ENCODE peak calls at places on chromosomes 16 and 17, in six cellular contexts. H is GM12878, K is GM12891, S is H1, I is K562, X is HepG2. N is an unnamed sample.

GRCh38 chr17:416293-417206 is 63.9 kb upstream of the RPH3AL start:
- DNase-seq in H (peak; percentile 85), K (no peak), S (no peak), I (no peak), X (no peak), N (no peak)

GRCh38 chr17:62755139-62755851 is 52.8 kb downstream of the MARCHF10 start:
- DNase-seq in H (no peak), K (no peak), S (no peak), I (no peak), X (no peak), N (no peak)

GRCh38 chr17:6425407-6425806 is 9.5 kb downstream of the AIPL1 start:
- DNase-seq in H (no peak), K (no peak), S (no peak), I (no peak), X (no peak), N (no peak)

GRCh38 chr17:77049440-77049839 is 91.3 kb upstream of the SEC14L1 start:
- DNase-seq in H (no peak), K (no peak), S (no peak), I (no peak), X (no peak), N (no peak)

GRCh38 chr17:15951368-15952047 is 6.6 kb downstream of the ADORA2B start:
- DNase-seq in H (no peak), K (no peak), S (no peak), I (no peak), X (no peak), N (no peak)

GRCh38 chr17:67831268-67831667 is 6.0 kb downstream of the BPTF start:
- DNase-seq in H (no peak), K (no peak), S (no peak), I (no peak), X (no peak), N (no peak)

GRCh38 chr16:57435838-57436237 is 11.3 kb downstream of the CIAPIN1 start:
- DNase-seq in H (no peak), K (no peak), S (no peak), I (no peak), X (no peak), N (no peak)

GRCh38 chr17:28404812-28405570 is 1.0 kb downstream of the SLC46A1 start:
- DNase-seq in H (no peak), K (no peak), S (no peak), I (no peak), X (peak; percentile 84), N (no peak)

GRCh38 chr17:73833779-73834613 is 189.8 kb upstream of the SDK2 start:
- DNase-seq in H (no peak), K (no peak), S (no peak), I (no peak), X (no peak), N (no peak)

GRCh38 chr16:85310868-85311585 is 198.8 kb upstream of the CIBAR2 start:
- DNase-seq in H (no peak), K (no peak), S (no peak), I (peak; percentile 61), X (no peak), N (no peak)

GRCh38 chr17:600576-601301 is 113.9 kb downstream of the VPS53 start:
- DNase-seq in H (no peak), K (no peak), S (no peak), I (no peak), X (no peak), N (no peak)

GRCh38 chr17:2050246-2050866 is 4.5 kb upstream of the HIC1 start:
- DNase-seq in H (no peak), K (no peak), S (no peak), I (peak; percentile 85), X (no peak), N (no peak)

GRCh38 chr17:18986541-18987229 is 17.9 kb downstream of the FAM83G start:
- DNase-seq in H (no peak), K (no peak), S (no peak), I (no peak), X (no peak), N (no peak)

GRCh38 chr17:18987862-18988545 is 16.6 kb downstream of the FAM83G start:
- DNase-seq in H (no peak), K (no peak), S (no peak), I (no peak), X (no peak), N (no peak)

GRCh38 chr17:18987230-18987610 is 17.3 kb downstream of the FAM83G start:
- DNase-seq in H (no peak), K (no peak), S (no peak), I (no peak), X (no peak), N (no peak)

GRCh38 chr17:18984273-18985114 is 20.1 kb downstream of the FAM83G start:
- DNase-seq in H (no peak), K (no peak), S (no peak), I (no peak), X (no peak), N (no peak)

DNA sequence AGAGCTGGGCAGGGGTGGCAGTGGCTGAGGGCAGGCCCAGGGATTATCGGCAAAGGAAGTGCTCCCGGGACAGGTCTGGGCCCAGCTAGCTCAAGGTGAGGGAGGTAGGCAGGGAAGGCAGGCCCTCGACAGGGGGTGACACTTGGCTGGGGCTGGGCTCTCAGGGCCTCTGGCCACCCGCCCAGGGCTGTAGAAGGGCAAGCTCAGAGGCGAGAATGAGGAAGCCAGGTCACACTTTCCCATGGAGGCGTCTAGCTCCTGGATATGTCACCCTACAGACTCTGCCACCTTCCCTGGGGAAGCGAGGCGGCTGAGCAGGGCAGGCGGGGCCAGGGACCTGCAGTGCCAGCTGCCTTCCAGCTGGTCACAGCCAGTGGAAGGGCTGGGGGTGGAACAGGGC is 19.1 kb downstream of the FAM83G start:
- DNase-seq in H (no peak), K (no peak), S (no peak), I (no peak), X (no peak), N (no peak)
- TF ChIP-seq POLR2AphosphoS5 in H (no peak), K (no peak), S (no peak), I (no peak), X (no peak), N (no peak)

DNA sequence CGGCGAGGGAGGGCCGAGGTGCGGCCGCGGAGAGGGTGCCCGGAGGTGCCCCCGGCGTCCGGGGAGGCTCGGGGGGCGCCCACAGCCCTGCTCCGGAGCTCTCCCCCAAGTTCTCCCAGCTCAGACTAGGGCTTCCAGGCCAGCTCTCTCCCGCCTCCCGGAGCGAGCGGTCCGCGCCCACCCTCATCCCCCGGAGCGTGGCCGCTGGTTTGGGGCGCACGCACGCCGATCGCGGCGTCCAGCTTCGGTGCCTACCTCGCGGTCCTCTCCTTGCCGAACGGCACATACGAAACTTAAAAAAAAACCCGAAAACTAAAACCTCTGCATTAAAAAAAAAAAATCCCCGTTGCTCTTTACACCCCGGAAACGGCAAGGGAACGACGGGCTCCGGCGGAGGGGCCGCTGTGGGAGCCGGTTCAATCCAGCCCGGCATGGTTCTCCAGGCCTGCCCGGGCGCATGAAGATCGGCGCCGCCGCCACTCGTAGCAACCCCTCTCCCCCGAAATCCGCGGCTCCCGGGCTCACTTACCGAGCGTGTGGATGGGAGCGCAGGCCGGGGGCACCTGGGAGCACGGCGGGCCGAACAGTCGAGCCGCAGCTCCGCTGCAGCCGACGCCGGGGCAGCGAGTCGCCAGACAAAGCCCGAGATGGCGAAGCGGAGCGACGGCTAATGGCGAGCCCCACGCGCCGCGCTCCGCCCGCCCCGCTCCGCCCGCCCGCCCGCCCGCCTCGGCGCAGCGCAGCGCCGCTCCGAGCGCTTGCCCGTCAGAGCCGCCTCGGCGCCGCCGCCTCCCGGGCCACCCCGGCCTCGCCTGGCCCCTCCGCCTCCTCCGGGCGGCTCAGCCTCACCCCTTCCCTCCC is 966 bp upstream of the UBTF start:
- DNase-seq in H (no peak), K (no peak), S (no peak), I (peak; percentile 56), X (no peak), N (peak; percentile 61)
- TF ChIP-seq POLR2A in H (peak; percentile 76), K (no peak), S (peak; percentile 2), I (peak; percentile 62), X (no peak), N (peak; percentile 57)

GRCh38 chr16:2597560-2597902 is 59.7 kb downstream of the PDPK1 start:
- DNase-seq in H (no peak), K (no peak), S (no peak), I (no peak), X (no peak), N (no peak)

GRCh38 chr16:2598133-2598641 is 60.4 kb downstream of the PDPK1 start:
- DNase-seq in H (no peak), K (no peak), S (no peak), I (no peak), X (no peak), N (no peak)

GRCh38 chr16:2598723-2599122 is 60.9 kb downstream of the PDPK1 start:
- DNase-seq in H (no peak), K (no peak), S (no peak), I (no peak), X (no peak), N (no peak)

GRCh38 chr16:2595376-2596200 is 57.8 kb downstream of the PDPK1 start:
- DNase-seq in H (no peak), K (no peak), S (no peak), I (no peak), X (no peak), N (no peak)

DNA sequence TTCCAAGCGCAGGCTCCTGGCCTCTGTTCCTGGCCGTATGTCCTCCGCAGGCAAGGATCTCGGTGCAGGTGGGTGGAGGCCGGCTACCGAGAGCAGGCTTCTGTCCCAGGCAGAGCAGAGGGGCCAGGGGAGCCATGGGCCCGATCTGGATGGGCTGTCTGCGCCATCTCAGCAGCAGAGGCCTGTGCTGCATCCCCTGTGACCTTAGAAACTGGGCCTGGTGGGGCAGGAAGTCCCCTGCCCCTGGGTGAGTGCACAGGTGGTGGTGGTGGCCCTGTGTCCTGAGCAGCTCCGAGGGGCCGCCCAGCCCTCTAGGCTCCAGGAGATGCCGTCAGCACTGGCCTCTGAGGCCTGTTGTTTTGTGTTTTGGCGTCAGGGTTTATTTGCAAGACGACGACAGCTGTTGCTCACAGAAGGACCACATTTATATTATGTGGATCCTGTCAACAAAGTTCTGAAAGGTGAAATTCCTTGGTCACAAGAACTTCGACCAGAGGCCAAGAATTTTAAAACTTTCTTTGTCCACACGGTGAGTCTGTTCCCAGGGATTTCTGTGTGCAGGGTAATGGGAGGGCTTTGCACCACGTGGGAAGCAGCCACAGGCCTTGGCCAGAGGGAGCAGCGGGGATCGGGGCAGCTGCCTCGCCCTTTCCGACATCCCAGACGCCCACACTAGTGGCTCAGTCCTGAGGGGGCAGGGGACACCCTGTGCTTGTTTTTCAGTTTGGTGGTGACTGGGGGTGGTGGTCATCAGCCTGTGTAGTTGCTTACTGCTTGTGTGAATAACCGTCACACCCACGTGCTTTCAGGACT is 59.1 kb downstream of the PDPK1 start:
- DNase-seq in H (no peak), K (no peak), S (no peak), I (no peak), X (no peak), N (no peak)
- TF ChIP-seq TAF1 in H (no peak), K (no peak), S (no peak), I (no peak), X (no peak), N (no peak)

GRCh38 chr17:47840742-47841487 is at the start of gene SCRN2:
- DNase-seq in H (peak; percentile 60), K (peak; percentile 95), S (peak; percentile 85), I (peak; percentile 95), X (peak; percentile 87), N (peak; percentile 95)
- TF ChIP-seq POLR2AphosphoS5 in H (peak; percentile 25), K (no peak), S (no peak), I (no peak), X (peak; percentile 84), N (no peak)

GRCh38 chr17:40900819-40901356 is 15.8 kb upstream of the KRT20 start:
- DNase-seq in H (no peak), K (no peak), S (no peak), I (no peak), X (peak; percentile 41), N (no peak)
- TF ChIP-seq POLR2A in H (no peak), K (no peak), S (no peak), I (no peak), X (no peak), N (no peak)

N was measured in GM12892.